ENCODE peak calls at places on chromosome 17, in seven cellular contexts. D is gastrocnemius medialis, G is Peyer's patch, R is endothelial cell of umbilical vein, E is body of pancreas, X is prostate gland, N is esophagus muscularis mucosa. O is an unnamed sample.

GRCh38 chr17:6205525-6205924 is 135.3 kb downstream of the WSCD1 start:
- DNase-seq in D (no peak), G (no peak), R (no peak), E (no peak), X (no peak), N (no peak), O (no peak)

GRCh38 chr17:31448467-31449077 is 57.1 kb downstream of the RAB11FIP4 start:
- DNase-seq in D (no peak), G (no peak), R (no peak), E (no peak), X (no peak), N (no peak), O (no peak)

GRCh38 chr17:9935408-9935807 is 30.3 kb upstream of the RCVRN start:
- DNase-seq in D (peak), G (no peak), R (no peak), E (no peak), X (no peak), N (no peak), O (no peak)

GRCh38 chr17:36550491-36551417 is 6.0 kb downstream of the GGNBP2 start:
- DNase-seq in D (no peak), G (no peak), R (no peak), E (no peak), X (no peak), N (no peak), O (no peak)

GRCh38 chr17:19495828-19496227 is 37.8 kb upstream of the SLC47A1 start:
- DNase-seq in D (no peak), G (no peak), R (no peak), E (no peak), X (no peak), N (no peak), O (no peak)

GRCh38 chr17:36705651-36706436 is 104.5 kb downstream of the MRM1 start:
- DNase-seq in D (peak), G (no peak), R (peak), E (peak), X (no peak), N (no peak), O (peak)

GRCh38 chr17:12463102-12463501 is 202.6 kb upstream of the MYOCD start:
- DNase-seq in D (no peak), G (no peak), R (no peak), E (no peak), X (no peak), N (no peak), O (no peak)

GRCh38 chr17:56599093-56599492 is 5.6 kb downstream of the NOG start:
- DNase-seq in D (no peak), G (no peak), R (no peak), E (no peak), X (no peak), N (no peak), O (no peak)

GRCh38 chr17:45722161-45722560 is 62.0 kb upstream of the CRHR1 start:
- DNase-seq in D (no peak), G (no peak), R (no peak), E (no peak), X (no peak), N (no peak), O (no peak)

GRCh38 chr17:43868236-43868994 is 21.4 kb downstream of the CD300LG start:
- DNase-seq in D (no peak), G (no peak), R (no peak), E (no peak), X (no peak), N (no peak), O (no peak)

GRCh38 chr17:67376509-67376891 is 581 bp upstream of the PITPNC1 start:
- DNase-seq in D (no peak), G (no peak), R (no peak), E (peak), X (peak), N (no peak), O (no peak)

GRCh38 chr17:13350466-13350865 is 251.3 kb downstream of the HS3ST3A1 start:
- DNase-seq in D (no peak), G (no peak), R (no peak), E (no peak), X (no peak), N (no peak), O (no peak)

GRCh38 chr17:77933777-77934398 is 24.6 kb upstream of the TNRC6C start:
- DNase-seq in D (no peak), G (no peak), R (no peak), E (no peak), X (no peak), N (no peak), O (no peak)

GRCh38 chr17:59565959-59566324 is 532 bp downstream of the DHX40 start:
- DNase-seq in D (peak), G (no peak), R (peak), E (peak), X (peak), N (no peak), O (peak)

GRCh38 chr17:17398188-17398927 is 78.4 kb upstream of the MED9 start:
- DNase-seq in D (peak), G (no peak), R (no peak), E (no peak), X (no peak), N (no peak), O (no peak)

GRCh38 chr17:31385428-31386285 is 5.8 kb upstream of the RAB11FIP4 start:
- DNase-seq in D (no peak), G (no peak), R (no peak), E (no peak), X (no peak), N (no peak), O (no peak)

GRCh38 chr17:69142473-69142802 is 743 bp upstream of the ABCA6 start:
- DNase-seq in D (no peak), G (no peak), R (peak), E (no peak), X (no peak), N (no peak), O (no peak)

GRCh38 chr17:76492250-76492988 is 8.8 kb downstream of the RHBDF2 start:
- DNase-seq in D (no peak), G (peak), R (no peak), E (no peak), X (no peak), N (no peak), O (no peak)

GRCh38 chr17:65660947-65661346 is 99.5 kb upstream of the AXIN2 start:
- DNase-seq in D (no peak), G (no peak), R (peak), E (no peak), X (no peak), N (no peak), O (peak)

GRCh38 chr17:61002316-61002736 is 324.7 kb downstream of the BCAS3 start:
- DNase-seq in D (no peak), G (no peak), R (peak), E (no peak), X (no peak), N (no peak), O (no peak)

GRCh38 chr17:17001874-17002520 is 30.1 kb upstream of the TNFRSF13B start:
- DNase-seq in D (peak), G (peak), R (peak), E (peak), X (peak), N (no peak), O (peak)

GRCh38 chr17:16363749-16364536 is 10.7 kb upstream of the CENPV start:
- DNase-seq in D (peak), G (peak), R (peak), E (peak), X (peak), N (peak), O (peak)

GRCh38 chr17:69506489-69506888 is 92.0 kb downstream of the MAP2K6 start:
- DNase-seq in D (no peak), G (no peak), R (no peak), E (no peak), X (no peak), N (no peak), O (no peak)

GRCh38 chr17:66605561-66605960 is 229.4 kb upstream of the CACNG5 start:
- DNase-seq in D (no peak), G (no peak), R (no peak), E (no peak), X (no peak), N (no peak), O (no peak)

GRCh38 chr17:15309793-15310192 is 31.6 kb downstream of the TEKT3 start:
- DNase-seq in D (no peak), G (no peak), R (no peak), E (no peak), X (no peak), N (peak), O (no peak)

GRCh38 chr17:7882629-7883028 is 6.0 kb upstream of the CHD3 start:
- DNase-seq in D (no peak), G (no peak), R (peak), E (no peak), X (no peak), N (no peak), O (no peak)

GRCh38 chr17:7328009-7328408 is 1.1 kb downstream of the NEURL4 start:
- DNase-seq in D (no peak), G (no peak), R (no peak), E (no peak), X (no peak), N (no peak), O (no peak)

GRCh38 chr17:77373298-77374169 is 232.8 kb downstream of the SEC14L1 start:
- DNase-seq in D (no peak), G (no peak), R (no peak), E (no peak), X (no peak), N (no peak), O (no peak)

GRCh38 chr17:16027708-16028584 is 28.3 kb downstream of the TTC19 start:
- DNase-seq in D (peak), G (no peak), R (peak), E (peak), X (no peak), N (no peak), O (peak)

GRCh38 chr17:78235885-78236284 is 4.5 kb downstream of the TMEM235 start:
- DNase-seq in D (no peak), G (no peak), R (no peak), E (no peak), X (no peak), N (no peak), O (no peak)

GRCh38 chr17:37147301-37147812 is 198.6 kb downstream of the AATF start:
- DNase-seq in D (no peak), G (no peak), R (peak), E (no peak), X (peak), N (no peak), O (no peak)

GRCh38 chr17:58643147-58643546 is 48.7 kb downstream of the TEX14 start:
- DNase-seq in D (no peak), G (no peak), R (peak), E (no peak), X (no peak), N (no peak), O (peak)

GRCh38 chr17:27577884-27578717 is 52.9 kb upstream of the LGALS9 start:
- DNase-seq in D (peak), G (no peak), R (no peak), E (peak), X (no peak), N (no peak), O (no peak)

GRCh38 chr17:17889922-17890321 is 53.1 kb upstream of the SREBF1 start:
- DNase-seq in D (no peak), G (no peak), R (no peak), E (no peak), X (no peak), N (no peak), O (no peak)

GRCh38 chr17:78174870-78175642 is 6.7 kb downstream of the SYNGR2 start:
- DNase-seq in D (peak), G (peak), R (no peak), E (peak), X (no peak), N (no peak), O (no peak)

GRCh38 chr17:29138991-29139682 is 41.1 kb downstream of the MYO18A start:
- DNase-seq in D (peak), G (peak), R (no peak), E (no peak), X (no peak), N (no peak), O (no peak)

GRCh38 chr17:14340968-14341412 is 40.1 kb downstream of the HS3ST3B1 start:
- DNase-seq in D (no peak), G (no peak), R (no peak), E (no peak), X (no peak), N (no peak), O (no peak)

GRCh38 chr17:72605543-72605942 is 484.7 kb downstream of the SOX9 start:
- DNase-seq in D (no peak), G (no peak), R (no peak), E (no peak), X (no peak), N (no peak), O (no peak)

GRCh38 chr17:27332485-27333409 is 38.8 kb downstream of the WSB1 start:
- DNase-seq in D (peak), G (peak), R (peak), E (peak), X (peak), N (peak), O (peak)

GRCh38 chr17:75603123-75603522 is 15.5 kb downstream of the MYO15B start:
- DNase-seq in D (no peak), G (no peak), R (no peak), E (no peak), X (no peak), N (no peak), O (no peak)

GRCh38 chr17:81845881-81846742 is 11.3 kb upstream of the PPP1R27 start:
- DNase-seq in D (no peak), G (no peak), R (no peak), E (no peak), X (no peak), N (no peak), O (no peak)
- TF ChIP-seq POLR2A in D (no peak), G (no peak), R (no peak), E (no peak), X (no peak), N (no peak), O (no peak)

DNA sequence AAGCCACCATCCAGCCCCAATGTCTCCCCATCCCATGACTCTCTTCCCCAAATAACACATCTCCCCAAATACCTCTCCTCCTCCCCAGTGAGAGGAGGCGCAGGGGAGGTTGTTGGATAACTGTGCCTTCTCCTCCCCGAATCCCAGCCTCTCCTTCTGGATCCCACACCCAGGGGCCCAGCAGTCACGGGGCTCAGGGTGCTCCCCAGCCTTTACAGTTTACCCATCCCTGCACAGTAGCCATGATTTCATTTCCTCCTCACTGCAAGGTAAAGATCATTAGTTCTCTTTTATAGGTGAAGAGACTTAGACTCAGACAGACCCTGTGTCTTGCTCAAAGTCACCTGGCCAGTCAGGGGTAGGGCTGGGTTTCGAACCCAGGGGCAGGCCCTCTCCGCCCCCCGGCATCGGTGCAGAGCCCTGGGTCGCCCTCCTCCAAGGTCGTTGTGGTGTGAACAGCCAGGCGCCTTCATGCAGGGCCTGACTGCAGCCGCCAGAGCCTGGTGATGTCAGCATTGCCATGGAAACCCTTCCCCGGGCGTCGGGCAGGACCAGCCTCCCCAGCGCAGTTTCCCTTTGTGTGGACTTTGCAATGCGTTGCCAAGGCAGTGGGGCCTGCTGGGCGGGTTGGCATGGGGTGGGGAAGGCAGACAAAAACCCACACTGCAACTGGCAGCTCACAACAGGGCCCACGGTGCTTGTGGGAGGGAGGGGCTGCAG is 53.3 kb upstream of the TOB1 start:
- DNase-seq in D (peak), G (peak), R (peak), E (peak), X (peak), N (peak), O (peak)
- TF ChIP-seq POLR2A in D (no peak), G (no peak), R (no peak), E (no peak), X (peak), N (no peak), O (peak)

DNA sequence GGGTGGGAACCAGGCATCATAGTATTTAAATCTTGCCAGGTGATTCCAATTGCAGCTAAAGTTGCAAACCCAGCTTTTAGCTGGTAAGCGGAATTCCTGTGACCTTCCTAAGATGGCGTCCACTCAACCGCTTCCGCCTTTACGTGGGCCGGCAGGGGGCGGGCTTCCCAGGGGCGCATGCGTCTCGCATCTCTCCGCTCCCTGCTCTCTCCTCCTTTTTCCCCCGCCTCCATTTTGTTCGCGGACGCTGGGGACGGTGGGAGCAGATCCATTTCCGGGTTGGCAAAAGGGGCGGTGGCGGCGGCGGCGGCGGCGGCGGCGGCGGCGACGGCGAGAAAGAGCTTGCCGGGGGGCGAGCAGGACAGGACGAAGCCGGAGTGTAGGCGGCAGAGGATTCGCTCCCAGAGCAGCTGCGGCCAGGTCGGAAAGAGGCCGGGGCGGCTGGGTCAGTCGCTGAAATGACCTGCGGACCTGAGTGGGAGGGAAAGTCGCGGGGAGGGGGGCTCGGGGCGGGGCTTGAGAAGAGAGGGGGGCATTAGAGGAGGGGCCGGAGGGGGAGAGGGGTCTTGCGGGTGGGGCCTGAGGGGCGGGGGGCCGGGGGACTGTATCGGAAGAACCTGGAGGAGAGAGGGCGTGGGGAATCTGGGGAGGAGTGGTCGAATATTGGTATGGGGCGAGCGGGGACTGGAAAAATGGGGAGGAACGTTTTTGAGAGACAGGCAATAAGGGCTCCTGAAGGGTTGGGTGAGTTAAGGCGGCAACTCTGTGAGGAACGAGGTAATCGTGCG is at the start of gene WIPF2:
- DNase-seq in D (peak), G (peak), R (peak), E (peak), X (peak), N (peak), O (peak)
- TF ChIP-seq POLR2A in D (peak), G (peak), R (no peak), E (no peak), X (peak), N (peak), O (peak)

GRCh38 chr17:73760186-73760758 is 116.0 kb upstream of the SDK2 start:
- DNase-seq in D (no peak), G (no peak), R (no peak), E (no peak), X (no peak), N (no peak), O (no peak)

GRCh38 chr17:73759324-73760185 is 115.3 kb upstream of the SDK2 start:
- DNase-seq in D (no peak), G (no peak), R (no peak), E (no peak), X (no peak), N (no peak), O (no peak)

GRCh38 chr17:73754886-73755285 is 110.6 kb upstream of the SDK2 start:
- DNase-seq in D (no peak), G (no peak), R (no peak), E (no peak), X (no peak), N (no peak), O (no peak)

GRCh38 chr17:73758245-73758644 is 114.0 kb upstream of the SDK2 start:
- DNase-seq in D (no peak), G (no peak), R (no peak), E (no peak), X (no peak), N (no peak), O (no peak)

DNA sequence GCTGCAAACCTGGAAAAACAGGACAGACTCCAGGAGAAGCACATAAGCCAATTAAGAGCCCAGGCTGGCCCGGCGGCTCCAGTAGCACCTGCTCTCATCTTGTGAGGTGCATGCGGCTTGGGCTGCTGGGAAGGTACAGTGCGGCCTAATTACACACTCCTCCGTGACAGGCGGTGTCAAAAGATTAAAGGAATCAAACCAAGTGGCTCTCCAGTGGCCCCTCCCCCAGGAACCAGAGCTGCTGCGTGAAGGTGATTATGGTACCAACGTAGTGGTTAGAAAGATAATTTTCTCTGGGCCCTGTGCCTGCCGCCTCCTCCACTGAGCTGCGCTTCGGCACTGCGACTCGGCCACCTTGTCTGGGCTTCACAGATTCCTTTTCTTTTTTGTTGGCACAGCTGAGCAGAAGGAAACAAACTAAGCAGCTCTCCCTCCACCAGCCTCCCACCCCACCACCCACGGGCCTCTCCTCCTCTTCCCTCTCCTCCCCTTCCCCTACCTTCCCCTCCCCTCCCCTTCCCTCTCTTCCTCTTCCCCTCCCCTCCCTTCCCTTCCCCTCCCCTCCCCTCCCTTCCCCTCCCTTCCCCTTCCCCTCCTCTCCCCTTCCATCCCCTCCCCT is 113.2 kb upstream of the SDK2 start:
- DNase-seq in D (no peak), G (no peak), R (no peak), E (no peak), X (no peak), N (no peak), O (no peak)
- TF ChIP-seq POLR2A in D (no peak), G (no peak), R (no peak), E (no peak), X (no peak), N (no peak), O (no peak)

GRCh38 chr17:82213251-82214011 is 789 bp upstream of the CCDC57 start:
- DNase-seq in D (peak), G (peak), R (peak), E (peak), X (no peak), N (no peak), O (peak)

GRCh38 chr17:82215972-82216300 is 3.3 kb upstream of the CCDC57 start:
- DNase-seq in D (no peak), G (peak), R (no peak), E (no peak), X (no peak), N (no peak), O (no peak)

GRCh38 chr17:82214012-82214628 is 1.5 kb upstream of the CCDC57 start:
- DNase-seq in D (no peak), G (no peak), R (no peak), E (no peak), X (no peak), N (no peak), O (no peak)

GRCh38 chr17:82215095-82215971 is 2.7 kb upstream of the CCDC57 start:
- DNase-seq in D (no peak), G (peak), R (no peak), E (peak), X (no peak), N (no peak), O (no peak)

GRCh38 chr17:82212331-82213250 is at the start of gene CCDC57:
- DNase-seq in D (peak), G (peak), R (peak), E (peak), X (peak), N (no peak), O (peak)
- TF ChIP-seq POLR2A in D (peak), G (no peak), R (peak), E (no peak), X (peak), N (peak), O (peak)

O was measured in H54.